ENCODE peak calls at places on chromosomes 11 and 22, in seven cellular contexts. C is nucleus accumbens, T is activated T-cell treated with anti-CD3 and anti-CD28 coated beads for 1 hour, O is lung microvascular endothelial cell, E is AG08395, G is A549, Q is posterior cingulate gyrus. I is an unnamed sample.

GRCh38 chr22:31081963-31082605 is 966 bp downstream of the SMTN start:
- DNase-seq in C (no peak), E (peak; percentile 31), Q (no peak), O (peak; percentile 72), G (no peak), T (no peak), I (no peak)

GRCh38 chr22:33337524-33337923 is 279.3 kb upstream of the SYN3 start:
- DNase-seq in C (no peak), O (no peak), Q (no peak), E (no peak), T (no peak), G (no peak), I (no peak)

GRCh38 chr11:129412501-129412900 is 36.9 kb downstream of the BARX2 start:
- DNase-seq in Q (no peak), T (no peak), E (no peak), O (no peak), C (no peak), G (no peak), I (peak; percentile 56)

GRCh38 chr11:71200761-71201160 is 51.6 kb downstream of the SHANK2 start:
- DNase-seq in O (no peak), T (no peak), Q (no peak), C (no peak), G (no peak), E (no peak), I (no peak)

GRCh38 chr11:74321487-74322188 is 10.2 kb upstream of the P4HA3 start:
- DNase-seq in O (peak; percentile 97), E (peak; percentile 44), Q (no peak), G (no peak), T (no peak), C (no peak), I (no peak)

GRCh38 chr22:22773427-22773826 is 114.2 kb upstream of the IGLL5 start:
- DNase-seq in C (no peak), E (no peak), G (no peak), T (no peak), O (no peak), Q (no peak), I (no peak)

GRCh38 chr11:16782226-16782919 is 43.9 kb downstream of the C11orf58 start:
- DNase-seq in E (no peak), O (no peak), Q (no peak), T (no peak), C (no peak), G (no peak), I (no peak)

GRCh38 chr11:63226488-63227114 is 16.8 kb downstream of the SLC22A25 start:
- DNase-seq in G (no peak), E (no peak), C (no peak), Q (no peak), O (no peak), T (no peak), I (no peak)

GRCh38 chr11:63906585-63906984 is 10.4 kb downstream of the RCOR2 start:
- DNase-seq in E (peak; percentile 40), Q (no peak), O (peak; percentile 39), C (no peak), T (peak; percentile 61), G (no peak), I (peak; percentile 28)

GRCh38 chr22:46148885-46149492 is 1.3 kb upstream of the PPARA start:
- DNase-seq in E (no peak), O (no peak), C (no peak), Q (no peak), T (no peak), G (no peak), I (no peak)

GRCh38 chr22:29450222-29450621 is 11.8 kb downstream of the RFPL1 start:
- DNase-seq in G (no peak), Q (no peak), E (no peak), T (no peak), C (no peak), O (no peak), I (no peak)

GRCh38 chr11:128625316-128625715 is 38.0 kb upstream of the ETS1 start:
- DNase-seq in Q (no peak), G (no peak), E (no peak), O (no peak), C (no peak), T (no peak), I (no peak)

GRCh38 chr11:67486481-67487195 is 3.8 kb downstream of the AIP start:
- DNase-seq in O (no peak), Q (no peak), E (no peak), C (no peak), T (no peak), G (no peak), I (no peak)

GRCh38 chr11:103344886-103345285 is 235.7 kb downstream of the DYNC2H1 start:
- DNase-seq in Q (no peak), O (no peak), E (no peak), C (no peak), T (no peak), G (no peak), I (no peak)

GRCh38 chr22:22783505-22783904 is 104.1 kb upstream of the IGLL5 start:
- DNase-seq in E (no peak), O (no peak), T (no peak), Q (no peak), G (no peak), C (no peak), I (no peak)

GRCh38 chr11:119361056-119361787 is 14.7 kb upstream of the MFRP start:
- DNase-seq in E (peak; percentile 68), O (no peak), C (peak; percentile 81), T (no peak), G (peak; percentile 57), Q (no peak), I (peak; percentile 41)

GRCh38 chr11:10366568-10367331 is 61.9 kb downstream of the ADM start:
- DNase-seq in O (peak; percentile 98), E (peak; percentile 78), G (peak; percentile 78), C (peak; percentile 41), Q (no peak), T (peak; percentile 30), I (peak; percentile 12)

GRCh38 chr11:58905141-58905715 is 34.1 kb upstream of the GLYATL1 start:
- DNase-seq in O (no peak), Q (peak; percentile 61), C (peak; percentile 43), E (peak; percentile 41), T (no peak), G (no peak), I (peak; percentile 63)

GRCh38 chr11:29135504-29135903 is 881.3 kb downstream of the KCNA4 start:
- DNase-seq in C (no peak), E (peak; percentile 67), O (no peak), Q (no peak), T (no peak), G (no peak), I (no peak)

GRCh38 chr11:62402226-62402625 is 16.6 kb upstream of the SCGB1A1 start:
- DNase-seq in C (no peak), E (peak; percentile 61), G (no peak), T (peak; percentile 45), O (no peak), Q (no peak), I (no peak)

GRCh38 chr11:105609341-105609781 is 512 bp upstream of the GRIA4 start:
- DNase-seq in E (peak; percentile 13), Q (no peak), O (peak; percentile 31), C (peak; percentile 62), G (no peak), T (no peak), I (peak; percentile 25)

GRCh38 chr22:41656515-41656914 is 32.2 kb downstream of the SNU13 start:
- DNase-seq in O (no peak), T (no peak), E (no peak), G (no peak), C (no peak), Q (no peak), I (no peak)

GRCh38 chr11:96869207-96869606 is 479.4 kb downstream of the JRKL start:
- DNase-seq in C (no peak), E (no peak), T (no peak), Q (no peak), G (no peak), O (no peak), I (no peak)

GRCh38 chr11:43680521-43681505 is at the start of gene HSD17B12:
- DNase-seq in O (peak; percentile 99), G (peak; percentile 99), E (peak; percentile 100), Q (peak; percentile 100), C (peak; percentile 100), T (peak; percentile 96), I (peak; percentile 99)

GRCh38 chr22:17920145-17920605 is 104.2 kb downstream of the MICAL3 start:
- DNase-seq in C (no peak), T (no peak), O (peak; percentile 67), G (no peak), E (no peak), Q (no peak), I (no peak)

GRCh38 chr22:19819209-19819910 is 35.3 kb downstream of the GNB1L start:
- DNase-seq in O (no peak), Q (peak; percentile 8), G (no peak), T (no peak), C (no peak), E (no peak), I (no peak)

GRCh38 chr22:24503137-24503850 is 8.2 kb downstream of the UPB1 start:
- DNase-seq in E (peak; percentile 81), G (peak; percentile 71), Q (no peak), C (no peak), T (peak; percentile 51), O (peak; percentile 73), I (peak; percentile 16)

GRCh38 chr11:1157645-1158591 is at the start of gene MUC5AC:
- DNase-seq in E (no peak), Q (peak; percentile 24), G (no peak), T (no peak), C (no peak), O (no peak), I (no peak)

GRCh38 chr11:117039897-117040296 is 58.3 kb downstream of the SIK3 start:
- DNase-seq in C (no peak), O (peak; percentile 14), G (no peak), E (no peak), T (no peak), Q (no peak), I (no peak)

GRCh38 chr22:28963362-28963761 is 80.0 kb downstream of the ZNRF3 start:
- DNase-seq in G (no peak), E (no peak), Q (no peak), T (no peak), O (no peak), C (no peak), I (no peak)

GRCh38 chr11:122037911-122038310 is 78.1 kb downstream of the BLID start:
- DNase-seq in Q (no peak), C (no peak), G (no peak), O (no peak), E (no peak), T (no peak), I (no peak)

GRCh38 chr11:118046051-118046963 is 30.6 kb upstream of the TMPRSS4 start:
- DNase-seq in Q (no peak), O (no peak), C (no peak), T (no peak), E (no peak), G (no peak), I (no peak)

GRCh38 chr22:44363214-44363979 is 50.6 kb upstream of the SHISAL1 start:
- DNase-seq in E (peak; percentile 93), G (peak; percentile 60), C (peak; percentile 37), Q (peak; percentile 63), T (no peak), O (peak; percentile 95), I (no peak)

GRCh38 chr11:45651841-45652745 is 13.3 kb downstream of the CHST1 start:
- DNase-seq in E (no peak), T (no peak), G (no peak), C (no peak), O (no peak), Q (no peak), I (no peak)

GRCh38 chr11:11400635-11401232 is 47.7 kb upstream of the CSNK2A3 start:
- DNase-seq in G (no peak), C (no peak), O (no peak), E (no peak), Q (no peak), T (no peak), I (no peak)

GRCh38 chr11:95849087-95849825 is 59.0 kb downstream of the CEP57 start:
- DNase-seq in O (peak; percentile 82), E (peak; percentile 59), Q (no peak), T (no peak), G (peak; percentile 8), C (peak; percentile 50), I (peak; percentile 2)

GRCh38 chr11:128884703-128885338 is 6.3 kb upstream of the KCNJ5 start:
- DNase-seq in T (peak; percentile 38), Q (no peak), E (peak; percentile 67), O (peak; percentile 74), C (peak; percentile 45), G (peak; percentile 56), I (no peak)

GRCh38 chr11:110261195-110262140 is 34.9 kb downstream of the RDX start:
- DNase-seq in C (no peak), E (no peak), O (peak; percentile 5), T (no peak), G (no peak), Q (no peak), I (no peak)